ENCODE peak calls at places on chromosomes 6 and 20, in six cellular contexts. One of them, this sample, is unnamed.
A peak's percentile ranks its signal among the peaks of the same experiment; 100 is the strongest.

GRCh38 chr20:50913976-50914375 is 17.3 kb downstream of the ADNP start:
- DNase-seq in GM10248: no peak
- DNase-seq in heart left ventricle: no peak
- DNase-seq in T-helper 2 cell: peak; percentile 51
- DNase-seq in stimulated activated CD8-positive, alpha-beta memory T cell treated with anti-CD3 and anti-CD28 coated beads, Interleukin-15, amount 100 ng/mL, for 24 hours: no peak
- DNase-seq in left lung: no peak
- DNase-seq in this sample: no peak

GRCh38 chr20:38828514-38829295 is 23.2 kb downstream of the PPP1R16B start:
- DNase-seq in left lung: no peak
- DNase-seq in heart left ventricle: no peak
- DNase-seq in stimulated activated CD8-positive, alpha-beta memory T cell treated with anti-CD3 and anti-CD28 coated beads, Interleukin-15, amount 100 ng/mL, for 24 hours: no peak
- DNase-seq in T-helper 2 cell: no peak
- DNase-seq in GM10248: no peak
- DNase-seq in this sample: no peak

GRCh38 chr6:164246082-164246481 is 831.6 kb downstream of the QKI start:
- DNase-seq in GM10248: no peak
- DNase-seq in left lung: no peak
- DNase-seq in T-helper 2 cell: no peak
- DNase-seq in stimulated activated CD8-positive, alpha-beta memory T cell treated with anti-CD3 and anti-CD28 coated beads, Interleukin-15, amount 100 ng/mL, for 24 hours: no peak
- DNase-seq in heart left ventricle: no peak
- DNase-seq in this sample: no peak

GRCh38 chr6:14783594-14783993 is 462.3 kb upstream of the JARID2 start:
- DNase-seq in heart left ventricle: no peak
- DNase-seq in left lung: no peak
- DNase-seq in stimulated activated CD8-positive, alpha-beta memory T cell treated with anti-CD3 and anti-CD28 coated beads, Interleukin-15, amount 100 ng/mL, for 24 hours: no peak
- DNase-seq in T-helper 2 cell: no peak
- DNase-seq in GM10248: no peak
- DNase-seq in this sample: no peak

GRCh38 chr6:155455766-155456165 is at the start of gene NOX3:
- DNase-seq in left lung: no peak
- DNase-seq in heart left ventricle: no peak
- DNase-seq in T-helper 2 cell: no peak
- DNase-seq in stimulated activated CD8-positive, alpha-beta memory T cell treated with anti-CD3 and anti-CD28 coated beads, Interleukin-15, amount 100 ng/mL, for 24 hours: no peak
- DNase-seq in GM10248: no peak
- DNase-seq in this sample: no peak

GRCh38 chr6:154289818-154290508 is 66.6 kb downstream of the IPCEF1 start:
- DNase-seq in GM10248: no peak
- DNase-seq in heart left ventricle: no peak
- DNase-seq in left lung: no peak
- DNase-seq in T-helper 2 cell: no peak
- DNase-seq in stimulated activated CD8-positive, alpha-beta memory T cell treated with anti-CD3 and anti-CD28 coated beads, Interleukin-15, amount 100 ng/mL, for 24 hours: no peak
- DNase-seq in this sample: no peak

GRCh38 chr6:1416191-1416764 is 26.9 kb downstream of the FOXF2 start:
- DNase-seq in heart left ventricle: no peak
- DNase-seq in GM10248: no peak
- DNase-seq in left lung: no peak
- DNase-seq in T-helper 2 cell: no peak
- DNase-seq in stimulated activated CD8-positive, alpha-beta memory T cell treated with anti-CD3 and anti-CD28 coated beads, Interleukin-15, amount 100 ng/mL, for 24 hours: no peak
- DNase-seq in this sample: no peak

GRCh38 chr6:29763491-29764289 is 40.5 kb downstream of the HLA-F start:
- DNase-seq in GM10248: peak; percentile 24
- DNase-seq in T-helper 2 cell: peak; percentile 31
- DNase-seq in stimulated activated CD8-positive, alpha-beta memory T cell treated with anti-CD3 and anti-CD28 coated beads, Interleukin-15, amount 100 ng/mL, for 24 hours: no peak
- DNase-seq in heart left ventricle: no peak
- DNase-seq in left lung: no peak
- DNase-seq in this sample: no peak

GRCh38 chr6:169175360-169175887 is 78.2 kb downstream of the THBS2 start:
- DNase-seq in left lung: no peak
- DNase-seq in stimulated activated CD8-positive, alpha-beta memory T cell treated with anti-CD3 and anti-CD28 coated beads, Interleukin-15, amount 100 ng/mL, for 24 hours: no peak
- DNase-seq in T-helper 2 cell: no peak
- DNase-seq in heart left ventricle: no peak
- DNase-seq in GM10248: no peak
- DNase-seq in this sample: no peak

GRCh38 chr6:111038534-111039252 is 48.6 kb upstream of the SLC16A10 start:
- DNase-seq in T-helper 2 cell: peak; percentile 54
- DNase-seq in left lung: no peak
- DNase-seq in heart left ventricle: no peak
- DNase-seq in GM10248: peak; percentile 58
- DNase-seq in stimulated activated CD8-positive, alpha-beta memory T cell treated with anti-CD3 and anti-CD28 coated beads, Interleukin-15, amount 100 ng/mL, for 24 hours: no peak
- DNase-seq in this sample: no peak

GRCh38 chr20:34861386-34862084 is 11.1 kb downstream of the GGT7 start:
- DNase-seq in stimulated activated CD8-positive, alpha-beta memory T cell treated with anti-CD3 and anti-CD28 coated beads, Interleukin-15, amount 100 ng/mL, for 24 hours: no peak
- DNase-seq in T-helper 2 cell: no peak
- DNase-seq in heart left ventricle: no peak
- DNase-seq in left lung: no peak
- DNase-seq in GM10248: no peak
- DNase-seq in this sample: no peak

GRCh38 chr6:128696651-128697391 is 176.4 kb upstream of the PTPRK start:
- DNase-seq in GM10248: no peak
- DNase-seq in left lung: no peak
- DNase-seq in heart left ventricle: no peak
- DNase-seq in T-helper 2 cell: no peak
- DNase-seq in stimulated activated CD8-positive, alpha-beta memory T cell treated with anti-CD3 and anti-CD28 coated beads, Interleukin-15, amount 100 ng/mL, for 24 hours: no peak
- DNase-seq in this sample: no peak

GRCh38 chr6:33430991-33431879 is 11.4 kb downstream of the SYNGAP1 start:
- DNase-seq in T-helper 2 cell: peak; percentile 89
- DNase-seq in left lung: no peak
- DNase-seq in stimulated activated CD8-positive, alpha-beta memory T cell treated with anti-CD3 and anti-CD28 coated beads, Interleukin-15, amount 100 ng/mL, for 24 hours: peak; percentile 50
- DNase-seq in GM10248: peak; percentile 89
- DNase-seq in heart left ventricle: peak; percentile 66
- DNase-seq in this sample: peak; percentile 73

GRCh38 chr20:36144336-36144735 is 10.2 kb upstream of the EPB41L1 start:
- DNase-seq in GM10248: no peak
- DNase-seq in T-helper 2 cell: no peak
- DNase-seq in stimulated activated CD8-positive, alpha-beta memory T cell treated with anti-CD3 and anti-CD28 coated beads, Interleukin-15, amount 100 ng/mL, for 24 hours: no peak
- DNase-seq in left lung: no peak
- DNase-seq in heart left ventricle: no peak
- DNase-seq in this sample: no peak

GRCh38 chr6:139539852-139540251 is 165.4 kb upstream of the CITED2 start:
- DNase-seq in left lung: peak; percentile 83
- DNase-seq in heart left ventricle: peak; percentile 21
- DNase-seq in GM10248: no peak
- DNase-seq in stimulated activated CD8-positive, alpha-beta memory T cell treated with anti-CD3 and anti-CD28 coated beads, Interleukin-15, amount 100 ng/mL, for 24 hours: no peak
- DNase-seq in T-helper 2 cell: no peak
- DNase-seq in this sample: peak; percentile 69

GRCh38 chr6:22098623-22099022 is 198.2 kb downstream of the PRL start:
- DNase-seq in heart left ventricle: no peak
- DNase-seq in T-helper 2 cell: no peak
- DNase-seq in stimulated activated CD8-positive, alpha-beta memory T cell treated with anti-CD3 and anti-CD28 coated beads, Interleukin-15, amount 100 ng/mL, for 24 hours: no peak
- DNase-seq in GM10248: no peak
- DNase-seq in left lung: no peak
- DNase-seq in this sample: no peak

GRCh38 chr6:36296240-36296639 is 26.4 kb downstream of the PNPLA1 start:
- DNase-seq in left lung: no peak
- DNase-seq in stimulated activated CD8-positive, alpha-beta memory T cell treated with anti-CD3 and anti-CD28 coated beads, Interleukin-15, amount 100 ng/mL, for 24 hours: no peak
- DNase-seq in GM10248: no peak
- DNase-seq in T-helper 2 cell: no peak
- DNase-seq in heart left ventricle: no peak
- DNase-seq in this sample: no peak

GRCh38 chr6:108080010-108080780 is 5.7 kb upstream of the OSTM1 start:
- DNase-seq in GM10248: no peak
- DNase-seq in T-helper 2 cell: no peak
- DNase-seq in stimulated activated CD8-positive, alpha-beta memory T cell treated with anti-CD3 and anti-CD28 coated beads, Interleukin-15, amount 100 ng/mL, for 24 hours: no peak
- DNase-seq in heart left ventricle: no peak
- DNase-seq in left lung: no peak
- DNase-seq in this sample: no peak

GRCh38 chr6:143395699-143396098 is 54.8 kb downstream of the ADAT2 start:
- DNase-seq in stimulated activated CD8-positive, alpha-beta memory T cell treated with anti-CD3 and anti-CD28 coated beads, Interleukin-15, amount 100 ng/mL, for 24 hours: no peak
- DNase-seq in left lung: no peak
- DNase-seq in heart left ventricle: no peak
- DNase-seq in T-helper 2 cell: no peak
- DNase-seq in GM10248: no peak
- DNase-seq in this sample: no peak

GRCh38 chr6:80640176-80640575 is 533.7 kb downstream of the BCKDHB start:
- DNase-seq in T-helper 2 cell: no peak
- DNase-seq in stimulated activated CD8-positive, alpha-beta memory T cell treated with anti-CD3 and anti-CD28 coated beads, Interleukin-15, amount 100 ng/mL, for 24 hours: no peak
- DNase-seq in heart left ventricle: no peak
- DNase-seq in GM10248: no peak
- DNase-seq in left lung: no peak
- DNase-seq in this sample: no peak

GRCh38 chr6:135555550-135555949 is 58.0 kb upstream of the AHI1 start:
- DNase-seq in left lung: no peak
- DNase-seq in stimulated activated CD8-positive, alpha-beta memory T cell treated with anti-CD3 and anti-CD28 coated beads, Interleukin-15, amount 100 ng/mL, for 24 hours: no peak
- DNase-seq in GM10248: peak; percentile 20
- DNase-seq in T-helper 2 cell: no peak
- DNase-seq in heart left ventricle: no peak
- DNase-seq in this sample: no peak

GRCh38 chr6:157753291-157753690 is 69.8 kb upstream of the SNX9 start:
- DNase-seq in heart left ventricle: no peak
- DNase-seq in T-helper 2 cell: no peak
- DNase-seq in GM10248: no peak
- DNase-seq in stimulated activated CD8-positive, alpha-beta memory T cell treated with anti-CD3 and anti-CD28 coated beads, Interleukin-15, amount 100 ng/mL, for 24 hours: no peak
- DNase-seq in left lung: no peak
- DNase-seq in this sample: no peak

GRCh38 chr20:50431066-50431450 is 79.1 kb upstream of the PTPN1 start:
- DNase-seq in left lung: no peak
- DNase-seq in heart left ventricle: no peak
- DNase-seq in stimulated activated CD8-positive, alpha-beta memory T cell treated with anti-CD3 and anti-CD28 coated beads, Interleukin-15, amount 100 ng/mL, for 24 hours: no peak
- DNase-seq in GM10248: no peak
- DNase-seq in T-helper 2 cell: no peak
- DNase-seq in this sample: peak; percentile 29

GRCh38 chr6:130223508-130223907 is 757 bp upstream of the SAMD3 start:
- DNase-seq in T-helper 2 cell: peak; percentile 95
- DNase-seq in stimulated activated CD8-positive, alpha-beta memory T cell treated with anti-CD3 and anti-CD28 coated beads, Interleukin-15, amount 100 ng/mL, for 24 hours: peak; percentile 13
- DNase-seq in heart left ventricle: no peak
- DNase-seq in left lung: no peak
- DNase-seq in GM10248: peak; percentile 46
- DNase-seq in this sample: no peak

GRCh38 chr6:23419046-23419445 is 707.0 kb upstream of the NRSN1 start:
- DNase-seq in left lung: no peak
- DNase-seq in stimulated activated CD8-positive, alpha-beta memory T cell treated with anti-CD3 and anti-CD28 coated beads, Interleukin-15, amount 100 ng/mL, for 24 hours: no peak
- DNase-seq in heart left ventricle: no peak
- DNase-seq in GM10248: no peak
- DNase-seq in T-helper 2 cell: no peak
- DNase-seq in this sample: no peak

GRCh38 chr6:93266418-93266817 is 152.9 kb downstream of the EPHA7 start:
- DNase-seq in stimulated activated CD8-positive, alpha-beta memory T cell treated with anti-CD3 and anti-CD28 coated beads, Interleukin-15, amount 100 ng/mL, for 24 hours: no peak
- DNase-seq in left lung: no peak
- DNase-seq in heart left ventricle: no peak
- DNase-seq in GM10248: no peak
- DNase-seq in T-helper 2 cell: no peak
- DNase-seq in this sample: no peak

GRCh38 chr6:144528605-144529425 is 243.7 kb downstream of the UTRN start:
- DNase-seq in GM10248: no peak
- DNase-seq in stimulated activated CD8-positive, alpha-beta memory T cell treated with anti-CD3 and anti-CD28 coated beads, Interleukin-15, amount 100 ng/mL, for 24 hours: no peak
- DNase-seq in T-helper 2 cell: no peak
- DNase-seq in left lung: no peak
- DNase-seq in heart left ventricle: no peak
- DNase-seq in this sample: peak; percentile 31

GRCh38 chr20:44361021-44361420 is 5.5 kb downstream of the HNF4A start:
- DNase-seq in GM10248: no peak
- DNase-seq in T-helper 2 cell: no peak
- DNase-seq in stimulated activated CD8-positive, alpha-beta memory T cell treated with anti-CD3 and anti-CD28 coated beads, Interleukin-15, amount 100 ng/mL, for 24 hours: no peak
- DNase-seq in left lung: no peak
- DNase-seq in heart left ventricle: no peak
- DNase-seq in this sample: no peak

GRCh38 chr6:27553123-27553904 is 80.4 kb upstream of the ZNF184 start:
- DNase-seq in heart left ventricle: no peak
- DNase-seq in T-helper 2 cell: peak; percentile 68
- DNase-seq in left lung: no peak
- DNase-seq in GM10248: peak; percentile 57
- DNase-seq in stimulated activated CD8-positive, alpha-beta memory T cell treated with anti-CD3 and anti-CD28 coated beads, Interleukin-15, amount 100 ng/mL, for 24 hours: no peak
- DNase-seq in this sample: no peak

GRCh38 chr6:130708338-130708737 is 118.9 kb upstream of the SMLR1 start:
- DNase-seq in stimulated activated CD8-positive, alpha-beta memory T cell treated with anti-CD3 and anti-CD28 coated beads, Interleukin-15, amount 100 ng/mL, for 24 hours: no peak
- DNase-seq in GM10248: no peak
- DNase-seq in heart left ventricle: no peak
- DNase-seq in T-helper 2 cell: peak; percentile 69
- DNase-seq in left lung: no peak
- DNase-seq in this sample: no peak

GRCh38 chr6:144757299-144757698 is 472.2 kb downstream of the UTRN start:
- DNase-seq in GM10248: no peak
- DNase-seq in heart left ventricle: no peak
- DNase-seq in left lung: no peak
- DNase-seq in T-helper 2 cell: no peak
- DNase-seq in stimulated activated CD8-positive, alpha-beta memory T cell treated with anti-CD3 and anti-CD28 coated beads, Interleukin-15, amount 100 ng/mL, for 24 hours: no peak
- DNase-seq in this sample: no peak

GRCh38 chr20:45415822-45416637 is at the start of gene PIGT:
- DNase-seq in GM10248: peak; percentile 90
- DNase-seq in T-helper 2 cell: peak; percentile 94
- DNase-seq in left lung: peak; percentile 94
- DNase-seq in heart left ventricle: peak; percentile 87
- DNase-seq in stimulated activated CD8-positive, alpha-beta memory T cell treated with anti-CD3 and anti-CD28 coated beads, Interleukin-15, amount 100 ng/mL, for 24 hours: peak; percentile 67
- DNase-seq in this sample: peak; percentile 90